ENCODE peak calls at places on chromosomes 11 and 22, in six cellular contexts. P, T, Q, J, O and A are unnamed samples.

GRCh38 chr11:110763249-110764011 is 51.2 kb upstream of the ARHGAP20 start:
- DNase-seq in P (no peak), T (peak; percentile 51), Q (no peak), J (no peak), O (no peak), A (no peak)

GRCh38 chr22:28907311-28908008 is 24.1 kb downstream of the ZNRF3 start:
- DNase-seq in P (no peak), T (no peak), Q (peak; percentile 91), J (no peak), O (no peak), A (no peak)

GRCh38 chr11:128171496-128171895 is 415.9 kb downstream of the ETS1 start:
- DNase-seq in P (peak; percentile 77), T (no peak), Q (no peak), J (no peak), O (no peak), A (no peak)

GRCh38 chr11:46348566-46348981 is 1.3 kb downstream of the DGKZ start:
- DNase-seq in P (no peak), T (no peak), Q (no peak), J (no peak), O (no peak), A (no peak)

GRCh38 chr22:19043111-19044085 is 78.8 kb downstream of the DGCR2 start:
- DNase-seq in P (no peak), T (no peak), Q (no peak), J (peak; percentile 29), O (no peak), A (no peak)

GRCh38 chr11:116096596-116096995 is 592.4 kb upstream of the CADM1 start:
- DNase-seq in P (no peak), T (no peak), Q (no peak), J (no peak), O (no peak), A (no peak)

GRCh38 chr11:42066113-42066512 is 606.7 kb upstream of the LRRC4C start:
- DNase-seq in P (no peak), T (no peak), Q (no peak), J (no peak), O (no peak), A (no peak)

GRCh38 chr11:47507016-47507631 is 45.8 kb downstream of the CELF1 start:
- DNase-seq in P (no peak), T (no peak), Q (peak; percentile 55), J (no peak), O (no peak), A (no peak)

GRCh38 chr11:3010004-3010403 is 17.9 kb upstream of the NAP1L4 start:
- DNase-seq in P (no peak), T (no peak), Q (no peak), J (no peak), O (no peak), A (no peak)

GRCh38 chr11:99069831-99070444 is 49.2 kb downstream of the CNTN5 start:
- DNase-seq in P (no peak), T (no peak), Q (peak; percentile 63), J (no peak), O (no peak), A (peak; percentile 38)

GRCh38 chr22:50447576-50448551 is 27.0 kb downstream of the SBF1 start:
- DNase-seq in P (no peak), T (no peak), Q (no peak), J (no peak), O (no peak), A (no peak)

GRCh38 chr11:19962795-19963163 is 197.5 kb downstream of the DBX1 start:
- DNase-seq in P (no peak), T (no peak), Q (no peak), J (no peak), O (no peak), A (no peak)

GRCh38 chr11:10780040-10780439 is 28.7 kb downstream of the EIF4G2 start:
- DNase-seq in P (no peak), T (no peak), Q (no peak), J (no peak), O (no peak), A (no peak)

GRCh38 chr22:46890819-46891218 is 128.4 kb downstream of the TBC1D22A start:
- DNase-seq in P (no peak), T (no peak), Q (no peak), J (no peak), O (no peak), A (no peak)

GRCh38 chr11:63635762-63636465 is 21.7 kb upstream of the PLAAT3 start:
- DNase-seq in P (peak; percentile 55), T (peak; percentile 59), Q (peak; percentile 73), J (peak; percentile 73), O (peak; percentile 63), A (peak; percentile 76)

GRCh38 chr11:130413383-130414106 is 14.9 kb downstream of the ADAMTS8 start:
- DNase-seq in P (peak; percentile 86), T (no peak), Q (no peak), J (no peak), O (no peak), A (no peak)

GRCh38 chr11:95668113-95668512 is 121.5 kb downstream of the FAM76B start:
- DNase-seq in P (no peak), T (no peak), Q (no peak), J (no peak), O (no peak), A (no peak)

GRCh38 chr11:95674669-95675358 is 114.8 kb downstream of the FAM76B start:
- DNase-seq in P (no peak), T (no peak), Q (no peak), J (no peak), O (no peak), A (no peak)

GRCh38 chr11:95676280-95676679 is 113.3 kb downstream of the FAM76B start:
- DNase-seq in P (no peak), T (no peak), Q (no peak), J (no peak), O (no peak), A (no peak)

GRCh38 chr11:95675585-95675984 is 114.0 kb downstream of the FAM76B start:
- DNase-seq in P (no peak), T (no peak), Q (no peak), J (no peak), O (no peak), A (no peak)

GRCh38 chr11:95671768-95672167 is 117.8 kb downstream of the FAM76B start:
- DNase-seq in P (no peak), T (no peak), Q (no peak), J (no peak), O (no peak), A (no peak)
- TF ChIP-seq CTCF in P (no peak), T (no peak), Q (no peak), J (no peak), O (no peak), A (no peak)

GRCh38 chr22:21069375-21069774 is 23.6 kb downstream of the LRRC74B start:
- DNase-seq in P (no peak), T (no peak), Q (no peak), J (no peak), O (no peak), A (no peak)

GRCh38 chr22:21067901-21068680 is 22.3 kb downstream of the LRRC74B start:
- DNase-seq in P (no peak), T (no peak), Q (no peak), J (no peak), O (no peak), A (no peak)

GRCh38 chr22:21067075-21067900 is 21.5 kb downstream of the LRRC74B start:
- DNase-seq in P (no peak), T (no peak), Q (no peak), J (no peak), O (no peak), A (no peak)

GRCh38 chr22:21068681-21069276 is 23.0 kb downstream of the LRRC74B start:
- DNase-seq in P (no peak), T (no peak), Q (no peak), J (no peak), O (no peak), A (no peak)

DNA sequence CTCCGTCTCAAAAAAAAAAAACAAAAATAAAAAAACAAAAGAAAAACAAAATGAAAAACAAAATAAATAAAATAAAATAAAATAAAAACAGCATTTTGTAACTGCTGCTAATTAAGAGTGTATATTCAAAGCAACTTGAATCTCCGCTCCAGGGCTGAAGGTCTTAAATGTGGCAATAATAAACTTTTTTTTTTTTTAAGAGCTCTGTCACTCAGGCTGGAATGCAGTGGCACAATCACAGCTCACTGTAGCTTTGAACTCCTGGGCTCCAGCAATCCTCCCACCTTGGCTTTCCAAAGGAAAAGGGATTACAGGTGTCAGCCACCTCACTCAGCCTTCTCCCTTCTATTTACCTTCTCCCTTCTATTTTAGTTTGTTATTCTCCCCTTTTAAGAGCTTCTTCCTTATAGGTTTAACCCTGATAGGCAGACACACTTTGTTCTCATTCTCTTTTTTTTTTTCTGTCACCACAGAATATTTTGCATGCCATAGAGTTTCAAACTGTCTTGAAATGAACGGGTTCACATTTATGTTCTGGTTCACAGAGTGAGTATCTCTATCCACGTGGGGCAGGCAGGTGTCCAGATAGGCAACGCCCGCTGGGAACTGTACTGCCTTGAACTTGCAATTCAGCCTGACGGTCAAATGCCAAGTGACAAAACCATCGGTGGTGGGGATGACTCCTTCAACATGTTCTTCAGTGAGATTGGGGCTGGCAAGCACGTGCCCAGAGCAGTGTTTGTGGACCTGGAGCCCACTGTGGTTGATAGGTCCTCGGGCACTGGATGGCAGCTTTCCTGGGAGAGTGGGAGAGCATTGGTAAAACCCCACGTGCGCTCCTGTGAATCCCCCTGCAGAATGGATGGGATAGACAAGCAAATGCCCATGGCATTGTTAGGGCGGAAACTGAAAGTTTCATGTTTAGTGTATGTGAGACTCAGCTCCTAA is 19.4 kb downstream of the LRRC74B start:
- DNase-seq in P (no peak), T (no peak), Q (no peak), J (no peak), O (no peak), A (no peak)
- TF ChIP-seq CTCF in P (no peak), T (no peak), Q (no peak), J (no peak), O (no peak), A (no peak)

GRCh38 chr11:78749243-78749730 is 174.6 kb upstream of the NARS2 start:
- DNase-seq in P (no peak), T (no peak), Q (no peak), J (no peak), O (no peak), A (no peak)
- TF ChIP-seq CTCF in P (no peak), T (no peak), Q (no peak), J (no peak), O (no peak), A (no peak)

DNA sequence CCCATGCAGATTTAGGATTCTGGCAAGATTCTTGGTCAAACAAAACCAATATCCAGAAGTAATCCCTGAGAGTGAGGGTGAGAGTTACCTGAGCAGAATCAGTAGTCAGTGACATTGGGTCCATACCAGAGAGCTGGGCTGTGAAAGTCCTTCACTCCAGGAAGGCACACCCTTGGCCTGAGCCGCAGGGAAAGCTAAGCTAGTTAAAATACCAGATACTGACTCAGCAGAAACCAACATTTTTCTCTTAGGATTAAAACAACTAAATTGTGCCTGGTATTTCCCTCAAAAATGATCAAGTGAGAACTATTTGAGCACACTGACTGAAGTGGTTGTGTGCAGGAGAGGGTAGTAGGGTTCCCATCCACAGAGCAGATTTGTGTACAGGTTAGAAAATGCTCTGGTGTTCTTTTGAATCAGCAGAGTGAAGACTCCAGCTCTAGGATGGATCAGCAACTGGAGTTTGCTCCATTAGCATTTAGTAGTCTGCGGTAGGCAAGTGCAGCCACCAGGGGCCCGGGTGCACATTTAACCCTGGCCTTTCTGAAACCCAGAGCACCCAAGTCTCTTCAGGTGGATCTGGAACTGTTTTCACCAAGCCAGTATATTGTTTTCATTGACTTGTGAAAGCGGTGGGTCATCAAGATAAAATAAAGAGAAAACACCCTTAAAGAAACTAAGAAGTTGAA is 100.7 kb upstream of the CLPB start:
- DNase-seq in P (no peak), T (no peak), Q (no peak), J (peak; percentile 15), O (no peak), A (no peak)
- TF ChIP-seq CTCF in P (no peak), T (no peak), Q (no peak), J (no peak), O (no peak), A (no peak)